ENCODE peak calls at places on chromosomes 6 and 20, in five cellular contexts. One of them, this sample, is unnamed.

GRCh38 chr6:4889701-4890100 is 113.5 kb downstream of the CDYL start:
- DNase-seq in CD4-positive, alpha-beta memory T cell: no peak
- DNase-seq in GM23338: no peak
- DNase-seq in ascending aorta: no peak
- DNase-seq in cardiac muscle cell: no peak
- DNase-seq in this sample: no peak

GRCh38 chr6:90362273-90362672 is 65.6 kb upstream of the BACH2 start:
- DNase-seq in CD4-positive, alpha-beta memory T cell: no peak
- DNase-seq in GM23338: no peak
- DNase-seq in ascending aorta: no peak
- DNase-seq in cardiac muscle cell: peak; percentile 70
- DNase-seq in this sample: no peak

GRCh38 chr6:21749754-21750153 is 156.2 kb downstream of the SOX4 start:
- DNase-seq in CD4-positive, alpha-beta memory T cell: no peak
- DNase-seq in GM23338: no peak
- DNase-seq in ascending aorta: no peak
- DNase-seq in cardiac muscle cell: no peak
- DNase-seq in this sample: no peak

GRCh38 chr6:113433506-113433991 is 423.6 kb upstream of the MARCKS start:
- DNase-seq in CD4-positive, alpha-beta memory T cell: no peak
- DNase-seq in GM23338: no peak
- DNase-seq in ascending aorta: no peak
- DNase-seq in cardiac muscle cell: peak; percentile 94
- DNase-seq in this sample: no peak

GRCh38 chr20:46894971-46895905 is 595 bp downstream of the EYA2 start:
- DNase-seq in CD4-positive, alpha-beta memory T cell: no peak
- DNase-seq in GM23338: peak; percentile 67
- DNase-seq in ascending aorta: no peak
- DNase-seq in cardiac muscle cell: peak; percentile 4
- DNase-seq in this sample: no peak

GRCh38 chr6:4313044-4313686 is 177.8 kb upstream of the ECI2 start:
- DNase-seq in CD4-positive, alpha-beta memory T cell: no peak
- DNase-seq in GM23338: peak; percentile 71
- DNase-seq in ascending aorta: no peak
- DNase-seq in cardiac muscle cell: peak; percentile 97
- DNase-seq in this sample: no peak

GRCh38 chr6:4907602-4908001 is 96.2 kb downstream of the RPP40 start:
- DNase-seq in CD4-positive, alpha-beta memory T cell: no peak
- DNase-seq in GM23338: no peak
- DNase-seq in ascending aorta: no peak
- DNase-seq in cardiac muscle cell: no peak
- DNase-seq in this sample: no peak

GRCh38 chr20:1299522-1299921 is 29.4 kb downstream of the SDCBP2 start:
- DNase-seq in CD4-positive, alpha-beta memory T cell: peak; percentile 53
- DNase-seq in GM23338: peak; percentile 73
- DNase-seq in ascending aorta: no peak
- DNase-seq in cardiac muscle cell: no peak
- DNase-seq in this sample: no peak

GRCh38 chr20:56418385-56418861 is 6.4 kb downstream of the CASS4 start:
- DNase-seq in CD4-positive, alpha-beta memory T cell: peak; percentile 56
- DNase-seq in GM23338: no peak
- DNase-seq in ascending aorta: no peak
- DNase-seq in cardiac muscle cell: peak; percentile 14
- DNase-seq in this sample: no peak

GRCh38 chr6:43799671-43800623 is 29.9 kb downstream of the VEGFA start:
- DNase-seq in CD4-positive, alpha-beta memory T cell: no peak
- DNase-seq in GM23338: no peak
- DNase-seq in ascending aorta: no peak
- DNase-seq in cardiac muscle cell: no peak
- DNase-seq in this sample: no peak

GRCh38 chr6:30820196-30820595 is 64.1 kb upstream of the DDR1 start:
- DNase-seq in CD4-positive, alpha-beta memory T cell: no peak
- DNase-seq in GM23338: no peak
- DNase-seq in ascending aorta: no peak
- DNase-seq in cardiac muscle cell: peak; percentile 67
- DNase-seq in this sample: no peak

GRCh38 chr6:170082531-170083187 is 208.2 kb downstream of the DLL1 start:
- DNase-seq in CD4-positive, alpha-beta memory T cell: no peak
- DNase-seq in GM23338: no peak
- DNase-seq in ascending aorta: no peak
- DNase-seq in cardiac muscle cell: no peak
- DNase-seq in this sample: no peak

GRCh38 chr6:144993870-144994269 is 708.7 kb downstream of the UTRN start:
- DNase-seq in CD4-positive, alpha-beta memory T cell: no peak
- DNase-seq in GM23338: no peak
- DNase-seq in ascending aorta: no peak
- DNase-seq in cardiac muscle cell: no peak
- DNase-seq in this sample: no peak

GRCh38 chr20:44073675-44074071 is 113.3 kb downstream of the JPH2 start:
- DNase-seq in CD4-positive, alpha-beta memory T cell: no peak
- DNase-seq in GM23338: no peak
- DNase-seq in ascending aorta: no peak
- DNase-seq in cardiac muscle cell: no peak
- DNase-seq in this sample: no peak

GRCh38 chr20:14637441-14637840 is 300.0 kb upstream of the FLRT3 start:
- DNase-seq in CD4-positive, alpha-beta memory T cell: no peak
- DNase-seq in GM23338: no peak
- DNase-seq in ascending aorta: no peak
- DNase-seq in cardiac muscle cell: no peak
- DNase-seq in this sample: no peak

GRCh38 chr6:117346142-117346930 is 79.4 kb downstream of the ROS1 start:
- DNase-seq in CD4-positive, alpha-beta memory T cell: no peak
- DNase-seq in GM23338: peak; percentile 64
- DNase-seq in ascending aorta: no peak
- DNase-seq in cardiac muscle cell: peak; percentile 41
- DNase-seq in this sample: no peak

GRCh38 chr6:41934278-41935189 is 7.1 kb downstream of the CCND3 start:
- DNase-seq in CD4-positive, alpha-beta memory T cell: no peak
- DNase-seq in GM23338: no peak
- DNase-seq in ascending aorta: no peak
- DNase-seq in cardiac muscle cell: no peak
- DNase-seq in this sample: no peak

GRCh38 chr6:119241540-119242309 is 107.8 kb downstream of the MAN1A1 start:
- DNase-seq in CD4-positive, alpha-beta memory T cell: no peak
- DNase-seq in GM23338: no peak
- DNase-seq in ascending aorta: no peak
- DNase-seq in cardiac muscle cell: no peak
- DNase-seq in this sample: no peak

GRCh38 chr6:140462495-140463311 is 1088.3 kb upstream of the CITED2 start:
- DNase-seq in CD4-positive, alpha-beta memory T cell: no peak
- DNase-seq in GM23338: peak; percentile 62
- DNase-seq in ascending aorta: no peak
- DNase-seq in cardiac muscle cell: peak; percentile 83
- DNase-seq in this sample: no peak

GRCh38 chr6:44530209-44530909 is 142.9 kb downstream of the CDC5L start:
- DNase-seq in CD4-positive, alpha-beta memory T cell: no peak
- DNase-seq in GM23338: no peak
- DNase-seq in ascending aorta: no peak
- DNase-seq in cardiac muscle cell: no peak
- DNase-seq in this sample: no peak

GRCh38 chr6:38498085-38498484 is 141.6 kb downstream of the BTBD9 start:
- DNase-seq in CD4-positive, alpha-beta memory T cell: no peak
- DNase-seq in GM23338: no peak
- DNase-seq in ascending aorta: no peak
- DNase-seq in cardiac muscle cell: no peak
- DNase-seq in this sample: no peak

GRCh38 chr6:148682252-148682651 is 64.6 kb upstream of the UST start:
- DNase-seq in CD4-positive, alpha-beta memory T cell: no peak
- DNase-seq in GM23338: no peak
- DNase-seq in ascending aorta: no peak
- DNase-seq in cardiac muscle cell: no peak
- DNase-seq in this sample: no peak

GRCh38 chr6:133698272-133698671 is 190.6 kb upstream of the TCF21 start:
- DNase-seq in CD4-positive, alpha-beta memory T cell: no peak
- DNase-seq in GM23338: no peak
- DNase-seq in ascending aorta: no peak
- DNase-seq in cardiac muscle cell: no peak
- DNase-seq in this sample: no peak

GRCh38 chr6:167779123-167779992 is 47.4 kb upstream of the AFDN start:
- DNase-seq in CD4-positive, alpha-beta memory T cell: no peak
- DNase-seq in GM23338: no peak
- DNase-seq in ascending aorta: no peak
- DNase-seq in cardiac muscle cell: no peak
- DNase-seq in this sample: no peak

GRCh38 chr20:41125530-41126457 is 11.5 kb upstream of the PLCG1 start:
- DNase-seq in CD4-positive, alpha-beta memory T cell: no peak
- DNase-seq in GM23338: no peak
- DNase-seq in ascending aorta: no peak
- DNase-seq in cardiac muscle cell: no peak
- DNase-seq in this sample: no peak

GRCh38 chr6:41469951-41470340 is 76.2 kb upstream of the FOXP4 start:
- DNase-seq in CD4-positive, alpha-beta memory T cell: no peak
- DNase-seq in GM23338: peak; percentile 79
- DNase-seq in ascending aorta: no peak
- DNase-seq in cardiac muscle cell: peak; percentile 50
- DNase-seq in this sample: no peak

GRCh38 chr6:56491606-56492328 is 150.9 kb downstream of the DST start:
- DNase-seq in CD4-positive, alpha-beta memory T cell: no peak
- DNase-seq in GM23338: no peak
- DNase-seq in ascending aorta: no peak
- DNase-seq in cardiac muscle cell: peak; percentile 50
- DNase-seq in this sample: no peak

GRCh38 chr6:4129446-4129845 is 5.9 kb downstream of the ECI2 start:
- DNase-seq in CD4-positive, alpha-beta memory T cell: no peak
- DNase-seq in GM23338: no peak
- DNase-seq in ascending aorta: no peak
- DNase-seq in cardiac muscle cell: no peak
- DNase-seq in this sample: no peak

GRCh38 chr20:4069741-4070140 is 54.4 kb upstream of the RNF24 start:
- DNase-seq in CD4-positive, alpha-beta memory T cell: no peak
- DNase-seq in GM23338: no peak
- DNase-seq in ascending aorta: peak; percentile 51
- DNase-seq in cardiac muscle cell: no peak
- DNase-seq in this sample: no peak

GRCh38 chr6:28947831-28948270 is 24.1 kb upstream of the TRIM27 start:
- DNase-seq in CD4-positive, alpha-beta memory T cell: no peak
- DNase-seq in GM23338: no peak
- DNase-seq in ascending aorta: no peak
- DNase-seq in cardiac muscle cell: no peak
- DNase-seq in this sample: no peak

GRCh38 chr6:130611366-130611765 is 215.8 kb upstream of the SMLR1 start:
- DNase-seq in CD4-positive, alpha-beta memory T cell: no peak
- DNase-seq in GM23338: no peak
- DNase-seq in ascending aorta: no peak
- DNase-seq in cardiac muscle cell: no peak
- DNase-seq in this sample: no peak

GRCh38 chr6:36755435-36756348 is 58.1 kb downstream of the RAB44 start:
- DNase-seq in CD4-positive, alpha-beta memory T cell: peak; percentile 97
- DNase-seq in GM23338: no peak
- DNase-seq in ascending aorta: no peak
- DNase-seq in cardiac muscle cell: peak; percentile 49
- DNase-seq in this sample: peak; percentile 80

GRCh38 chr6:36756761-36757160 is 59.1 kb downstream of the RAB44 start:
- DNase-seq in CD4-positive, alpha-beta memory T cell: no peak
- DNase-seq in GM23338: no peak
- DNase-seq in ascending aorta: no peak
- DNase-seq in cardiac muscle cell: no peak
- DNase-seq in this sample: no peak

GRCh38 chr6:36752886-36753506 is 55.4 kb downstream of the RAB44 start:
- DNase-seq in CD4-positive, alpha-beta memory T cell: no peak
- DNase-seq in GM23338: no peak
- DNase-seq in ascending aorta: no peak
- DNase-seq in cardiac muscle cell: no peak
- DNase-seq in this sample: no peak

GRCh38 chr6:36753671-36754485 is 56.3 kb downstream of the RAB44 start:
- DNase-seq in CD4-positive, alpha-beta memory T cell: no peak
- DNase-seq in GM23338: no peak
- DNase-seq in ascending aorta: no peak
- DNase-seq in cardiac muscle cell: no peak
- DNase-seq in this sample: no peak

GRCh38 chr6:36754582-36755434 is 57.2 kb downstream of the RAB44 start:
- DNase-seq in CD4-positive, alpha-beta memory T cell: no peak
- DNase-seq in GM23338: no peak
- DNase-seq in ascending aorta: no peak
- DNase-seq in cardiac muscle cell: no peak
- DNase-seq in this sample: no peak
- H3K4me1 ChIP-seq in CD4-positive, alpha-beta memory T cell: peaks cover 69% of the 10 kb centered on the region
- H3K4me1 ChIP-seq in GM23338: no peaks in the 10 kb centered on the region
- H3K4me1 ChIP-seq in ascending aorta: no peaks in the 10 kb centered on the region
- H3K4me1 ChIP-seq in cardiac muscle cell: no peaks in the 10 kb centered on the region
- H3K4me1 ChIP-seq in this sample: peaks cover 65% of the 10 kb centered on the region

GRCh38 chr6:33116881-33117711 is 41.3 kb downstream of the HLA-DPB1 start:
- DNase-seq in CD4-positive, alpha-beta memory T cell: no peak
- DNase-seq in GM23338: peak; percentile 87
- DNase-seq in ascending aorta: no peak
- DNase-seq in cardiac muscle cell: peak; percentile 19
- DNase-seq in this sample: no peak
- H3K4me3 ChIP-seq in CD4-positive, alpha-beta memory T cell: no peak overlapping the region
- H3K4me3 ChIP-seq in GM23338: peak overlapping the region; percentile 90
- H3K4me3 ChIP-seq in ascending aorta: no peak overlapping the region
- H3K4me3 ChIP-seq in cardiac muscle cell: peak overlapping the region; percentile 0
- H3K4me3 ChIP-seq in this sample: no peak overlapping the region

GRCh38 chr6:34475167-34476047 is 9.5 kb downstream of the PACSIN1 start:
- DNase-seq in CD4-positive, alpha-beta memory T cell: no peak
- DNase-seq in GM23338: no peak
- DNase-seq in ascending aorta: no peak
- DNase-seq in cardiac muscle cell: no peak
- DNase-seq in this sample: no peak
- H3K4me1 ChIP-seq in CD4-positive, alpha-beta memory T cell: no peaks in the 10 kb centered on the region
- H3K4me1 ChIP-seq in GM23338: no peaks in the 10 kb centered on the region
- H3K4me1 ChIP-seq in ascending aorta: no peaks in the 10 kb centered on the region
- H3K4me1 ChIP-seq in cardiac muscle cell: peaks cover 9% of the 10 kb centered on the region
- H3K4me1 ChIP-seq in this sample: no peaks in the 10 kb centered on the region

GRCh38 chr6:24441599-24441904 is 38.8 kb downstream of the MRS2 start:
- DNase-seq in CD4-positive, alpha-beta memory T cell: no peak
- DNase-seq in GM23338: no peak
- DNase-seq in ascending aorta: no peak
- DNase-seq in cardiac muscle cell: no peak
- DNase-seq in this sample: no peak

GRCh38 chr6:24440897-24441598 is 38.3 kb downstream of the MRS2 start:
- DNase-seq in CD4-positive, alpha-beta memory T cell: no peak
- DNase-seq in GM23338: no peak
- DNase-seq in ascending aorta: no peak
- DNase-seq in cardiac muscle cell: no peak
- DNase-seq in this sample: no peak

GRCh38 chr6:24432611-24433010 is 29.9 kb downstream of the MRS2 start:
- DNase-seq in CD4-positive, alpha-beta memory T cell: no peak
- DNase-seq in GM23338: no peak
- DNase-seq in ascending aorta: no peak
- DNase-seq in cardiac muscle cell: no peak
- DNase-seq in this sample: no peak

GRCh38 chr6:24439858-24440539 is 37.3 kb downstream of the MRS2 start:
- DNase-seq in CD4-positive, alpha-beta memory T cell: no peak
- DNase-seq in GM23338: no peak
- DNase-seq in ascending aorta: no peak
- DNase-seq in cardiac muscle cell: no peak
- DNase-seq in this sample: no peak

DNA sequence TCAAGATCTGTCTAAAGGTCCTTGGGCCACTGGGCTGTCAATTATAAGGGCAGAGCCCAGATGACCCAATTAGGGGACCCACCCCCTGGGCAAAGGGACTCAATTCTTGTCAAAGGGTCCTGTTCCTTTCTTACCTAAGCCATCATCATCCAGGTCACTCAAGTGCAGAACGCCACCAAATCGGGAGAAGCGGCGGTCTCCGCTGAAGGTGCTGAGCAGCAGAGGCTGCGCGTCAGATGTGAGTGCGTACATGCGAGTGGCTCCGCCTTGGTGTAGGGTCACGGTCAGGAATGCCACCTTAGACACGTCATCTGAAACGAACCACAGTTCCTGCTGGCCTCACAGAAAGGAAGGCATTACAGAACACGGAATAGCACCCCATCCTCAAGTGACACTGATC is 34.2 kb downstream of the MRS2 start:
- DNase-seq in CD4-positive, alpha-beta memory T cell: no peak
- DNase-seq in GM23338: no peak
- DNase-seq in ascending aorta: no peak
- DNase-seq in cardiac muscle cell: no peak
- DNase-seq in this sample: no peak
- H3K4me3 ChIP-seq in CD4-positive, alpha-beta memory T cell: no peak overlapping the region
- H3K4me3 ChIP-seq in GM23338: no peak overlapping the region
- H3K4me3 ChIP-seq in ascending aorta: no peak overlapping the region
- H3K4me3 ChIP-seq in cardiac muscle cell: no peak overlapping the region
- H3K4me3 ChIP-seq in this sample: no peak overlapping the region

This sample was measured in effector memory CD4-positive, alpha-beta T cell.